ENCODE peak calls at places on chromosomes 7 and 10, in eight cellular contexts. F is lung, D is testis, G is epithelial cell of proximal tubule, K is brain microvascular endothelial cell, C is lower leg skin, U is AG04450, P is AG10803. X is an unnamed sample.
A peak's percentile ranks its signal among the peaks of the same experiment; 100 is the strongest.

GRCh38 chr10:74502963-74503608 is 323.3 kb upstream of the KAT6B start:
- DNase-seq in G (no peak), D (no peak), P (peak; percentile 52), U (peak; percentile 34), C (no peak), F (no peak), K (peak; percentile 37), X (no peak)

GRCh38 chr10:95290446-95290800 is 380 bp downstream of the PDLIM1 start:
- DNase-seq in G (no peak), K (no peak), D (peak; percentile 14), F (no peak), U (no peak), C (peak; percentile 86), P (no peak), X (no peak)

GRCh38 chr7:116573541-116573940 is 48.7 kb downstream of the CAV1 start:
- DNase-seq in U (no peak), G (no peak), C (no peak), D (no peak), K (no peak), F (no peak), P (no peak), X (no peak)

GRCh38 chr10:44180321-44181154 is 204.4 kb downstream of the CXCL12 start:
- DNase-seq in U (peak; percentile 90), C (no peak), D (no peak), K (peak; percentile 83), P (peak; percentile 99), F (no peak), G (no peak), X (no peak)

GRCh38 chr10:121813211-121813812 is 114.5 kb downstream of the ATE1 start:
- DNase-seq in U (no peak), G (no peak), D (no peak), C (no peak), K (peak; percentile 24), P (peak; percentile 26), F (no peak), X (no peak)

GRCh38 chr10:95408931-95409873 is 118.4 kb upstream of the PDLIM1 start:
- DNase-seq in P (no peak), D (no peak), K (no peak), C (peak; percentile 84), G (no peak), U (no peak), F (no peak), X (no peak)

GRCh38 chr10:106435081-106435480 is 729.4 kb downstream of the SORCS1 start:
- DNase-seq in P (no peak), D (no peak), U (no peak), F (no peak), K (no peak), G (no peak), C (no peak), X (no peak)

GRCh38 chr7:127771707-127772106 is 119.7 kb downstream of the SND1 start:
- DNase-seq in C (no peak), U (no peak), F (no peak), D (no peak), P (no peak), K (no peak), G (no peak), X (no peak)

GRCh38 chr7:151238190-151238810 is 6.0 kb downstream of the CHPF2 start:
- DNase-seq in P (no peak), U (no peak), C (peak; percentile 79), F (no peak), K (no peak), G (no peak), D (no peak), X (no peak)

GRCh38 chr7:127997226-127997922 is 33.9 kb downstream of the LRRC4 start:
- DNase-seq in P (peak; percentile 69), G (no peak), F (no peak), K (no peak), C (peak; percentile 15), U (peak; percentile 11), D (no peak), X (no peak)

GRCh38 chr7:150787321-150788281 is 12.6 kb downstream of the TMEM176B start:
- DNase-seq in P (peak; percentile 14), K (no peak), F (no peak), G (no peak), D (peak; percentile 36), U (no peak), C (peak; percentile 64), X (no peak)

DNA sequence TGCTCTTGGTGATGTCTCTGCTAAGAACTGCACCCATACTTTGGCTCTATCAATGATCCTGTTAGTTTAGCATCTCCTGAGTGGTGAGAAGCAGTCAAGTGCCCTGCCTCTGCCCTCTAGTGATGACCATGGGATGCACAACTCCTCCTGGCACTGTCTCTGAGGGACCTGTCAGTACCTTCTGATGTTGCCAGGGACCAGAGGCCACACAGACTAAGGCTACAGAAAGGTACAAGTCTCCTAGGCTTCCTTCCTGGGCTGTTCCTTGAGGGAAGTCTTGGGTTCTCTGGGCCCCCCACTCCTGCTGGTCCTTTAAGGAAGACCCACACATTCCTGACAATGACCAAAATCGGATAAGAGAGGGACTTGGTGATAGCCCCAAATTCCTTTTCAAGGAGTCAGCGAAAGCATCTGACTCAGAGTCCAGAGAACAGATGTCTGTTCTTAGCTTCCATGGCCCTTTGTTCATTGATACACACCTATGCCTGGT is 15.3 kb downstream of the NKX2-3 start:
- DNase-seq in C (peak; percentile 62), U (no peak), D (peak; percentile 45), G (no peak), P (peak; percentile 11), F (no peak), K (peak; percentile 20), X (no peak)
- TF ChIP-seq CTCF in C (no peak), U (peak; percentile 37), D (peak; percentile 9), G (peak; percentile 66), P (peak; percentile 37), F (peak; percentile 8), K (peak; percentile 60), X (peak; percentile 20)

GRCh38 chr7:24566274-24566673 is 7.0 kb upstream of the PALS2 start:
- DNase-seq in U (no peak), G (no peak), C (no peak), P (no peak), F (no peak), D (no peak), K (no peak), X (no peak)
- TF ChIP-seq CTCF in U (no peak), G (no peak), C (no peak), P (no peak), F (no peak), D (no peak), K (no peak), X (no peak)

GRCh38 chr10:93063217-93063976 is 2.8 kb downstream of the CYP26C1 start:
- DNase-seq in G (no peak), U (no peak), C (no peak), K (no peak), F (no peak), D (no peak), P (no peak), X (no peak)

GRCh38 chr10:93060887-93061593 is 442 bp downstream of the CYP26C1 start:
- DNase-seq in D (no peak), G (no peak), P (no peak), K (no peak), U (no peak), C (no peak), F (no peak), X (no peak)

GRCh38 chr10:93061594-93062498 is 1.2 kb downstream of the CYP26C1 start:
- DNase-seq in G (no peak), C (no peak), F (no peak), K (no peak), U (no peak), D (no peak), P (no peak), X (no peak)

GRCh38 chr10:93063977-93064660 is 3.5 kb downstream of the CYP26C1 start:
- DNase-seq in U (no peak), G (no peak), F (no peak), D (no peak), C (no peak), P (no peak), K (no peak), X (no peak)

DNA sequence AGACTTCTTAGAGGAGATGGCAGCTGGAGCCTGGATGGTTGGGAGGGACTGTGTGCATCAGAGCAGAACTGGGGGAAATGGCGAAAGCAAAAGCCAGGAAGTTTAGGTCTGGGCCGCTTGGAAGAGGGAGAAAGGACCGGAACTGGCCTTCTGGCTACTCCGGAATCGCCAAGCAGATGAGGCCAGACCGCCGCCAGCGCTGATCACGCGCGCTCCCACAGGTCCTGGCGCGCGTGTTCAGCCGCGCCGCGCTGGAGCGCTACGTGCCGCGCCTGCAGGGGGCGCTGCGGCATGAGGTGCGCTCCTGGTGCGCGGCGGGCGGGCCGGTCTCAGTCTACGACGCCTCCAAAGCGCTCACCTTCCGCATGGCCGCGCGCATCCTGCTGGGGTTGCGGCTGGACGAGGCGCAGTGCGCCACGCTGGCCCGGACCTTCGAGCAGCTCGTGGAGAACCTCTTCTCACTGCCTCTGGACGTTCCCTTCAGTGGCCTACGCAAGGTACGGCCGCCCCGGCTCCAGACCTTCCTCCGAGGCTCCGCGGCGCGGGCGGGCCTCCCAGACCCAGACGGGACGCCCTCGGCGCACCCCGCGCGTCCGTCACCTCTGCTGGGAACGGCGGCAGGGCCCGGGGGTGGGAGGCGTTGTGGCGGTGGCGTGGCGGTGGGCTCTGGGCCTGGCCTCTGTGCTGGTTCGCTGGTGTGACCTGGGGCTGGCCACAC is 2.1 kb downstream of the CYP26C1 start:
- DNase-seq in K (no peak), G (no peak), C (no peak), U (no peak), D (peak; percentile 52), F (no peak), P (peak; percentile 33), X (no peak)
- TF ChIP-seq CTCF in K (peak; percentile 32), G (peak; percentile 55), C (no peak), U (peak; percentile 47), D (peak; percentile 49), F (no peak), P (peak; percentile 26), X (peak; percentile 61)

DNA sequence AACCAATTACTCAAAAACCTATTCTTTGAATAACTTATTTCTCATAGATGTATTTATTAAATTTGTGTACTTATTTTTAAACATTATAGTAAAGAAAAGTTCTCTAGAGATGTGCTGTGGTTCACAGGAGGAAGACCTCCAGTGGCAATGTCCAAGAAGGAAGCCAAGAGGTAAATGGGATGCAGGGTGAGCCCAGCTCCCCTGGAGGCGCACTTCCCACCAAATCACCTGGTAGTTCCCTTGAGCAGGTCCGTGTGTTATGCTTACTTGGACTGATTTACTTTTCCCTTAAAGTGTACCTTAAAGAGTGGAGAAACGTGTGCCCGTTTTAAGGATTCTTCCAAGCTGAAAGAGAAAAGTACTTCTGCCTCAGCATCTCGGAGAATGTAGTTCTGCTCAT is 55.3 kb downstream of the PAXIP1 start:
- DNase-seq in F (no peak), U (no peak), G (no peak), K (no peak), D (no peak), P (no peak), C (no peak), X (no peak)
- TF ChIP-seq CTCF in F (no peak), U (no peak), G (no peak), K (peak; percentile 9), D (no peak), P (no peak), C (no peak), X (no peak)

DNA sequence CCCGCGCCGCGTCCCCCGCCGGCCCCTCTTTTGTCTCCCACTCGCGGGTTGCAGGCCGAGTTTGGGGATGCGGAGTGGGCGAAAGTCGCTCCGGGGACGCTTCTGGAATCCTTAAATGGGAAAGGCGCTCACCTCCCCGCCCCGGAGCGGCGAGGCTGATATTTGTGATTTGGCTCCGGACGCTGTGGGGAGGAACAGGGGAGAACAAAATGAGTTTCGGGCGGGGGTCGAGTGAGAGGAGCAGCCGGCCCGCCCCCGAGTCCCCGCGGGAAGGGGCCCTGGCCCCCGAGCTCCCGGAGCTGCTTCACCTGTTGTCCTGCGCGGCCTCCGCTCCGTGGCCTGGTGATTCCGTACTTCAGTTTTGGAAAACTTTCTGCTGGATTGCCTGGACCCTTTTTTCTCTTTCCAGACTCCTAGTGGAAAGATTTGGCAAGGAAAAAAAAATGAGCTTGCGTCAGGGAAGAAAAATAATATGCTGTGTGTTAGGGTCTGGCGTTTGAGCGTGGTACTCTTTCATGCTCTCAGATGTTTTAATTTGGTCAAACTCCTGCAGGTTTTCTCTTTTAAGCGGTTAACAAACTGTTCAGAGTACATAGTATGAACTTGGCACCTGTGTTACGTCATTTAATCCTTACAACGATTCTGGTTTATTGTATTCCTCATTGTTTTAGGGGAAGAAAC is 831 bp downstream of the BMPR1A start:
- DNase-seq in G (no peak), C (peak; percentile 87), D (peak; percentile 66), F (peak; percentile 32), K (peak; percentile 26), P (peak; percentile 59), U (no peak), X (peak; percentile 85)
- TF ChIP-seq CTCF in G (peak; percentile 30), C (no peak), D (no peak), F (no peak), K (peak; percentile 51), P (peak; percentile 49), U (peak; percentile 51), X (peak; percentile 43)